ENCODE peak calls at places on chromosome 2, in five cellular contexts. One of them, this sample, is unnamed.

GRCh38 chr2:6881036-6881435 is 3.5 kb downstream of the RSAD2 start:
- DNase-seq in dorsolateral prefrontal cortex: no peak
- DNase-seq in bronchial epithelial cell: no peak
- DNase-seq in AG10803: no peak
- DNase-seq in left ventricle myocardium inferior: no peak
- DNase-seq in this sample: no peak

GRCh38 chr2:152127628-152128027 is 28.8 kb upstream of the CACNB4 start:
- DNase-seq in left ventricle myocardium inferior: no peak
- DNase-seq in bronchial epithelial cell: no peak
- DNase-seq in AG10803: no peak
- DNase-seq in dorsolateral prefrontal cortex: no peak
- DNase-seq in this sample: no peak

GRCh38 chr2:119407430-119408220 is 24.0 kb upstream of the TMEM37 start:
- DNase-seq in left ventricle myocardium inferior: no peak
- DNase-seq in AG10803: peak
- DNase-seq in dorsolateral prefrontal cortex: no peak
- DNase-seq in bronchial epithelial cell: peak
- DNase-seq in this sample: peak

GRCh38 chr2:145258903-145259579 is 739.1 kb upstream of the ZEB2 start:
- DNase-seq in left ventricle myocardium inferior: no peak
- DNase-seq in AG10803: peak
- DNase-seq in dorsolateral prefrontal cortex: no peak
- DNase-seq in bronchial epithelial cell: no peak
- DNase-seq in this sample: peak

GRCh38 chr2:111050701-111051376 is 69.9 kb upstream of the BCL2L11 start:
- DNase-seq in bronchial epithelial cell: no peak
- DNase-seq in left ventricle myocardium inferior: no peak
- DNase-seq in dorsolateral prefrontal cortex: no peak
- DNase-seq in AG10803: no peak
- DNase-seq in this sample: no peak

GRCh38 chr2:201127570-201127969 is 11.6 kb downstream of the CFLAR start:
- DNase-seq in AG10803: peak
- DNase-seq in left ventricle myocardium inferior: no peak
- DNase-seq in bronchial epithelial cell: peak
- DNase-seq in dorsolateral prefrontal cortex: peak
- DNase-seq in this sample: peak

GRCh38 chr2:41966431-41966893 is 81.4 kb upstream of the PKDCC start:
- DNase-seq in left ventricle myocardium inferior: peak
- DNase-seq in dorsolateral prefrontal cortex: peak
- DNase-seq in bronchial epithelial cell: peak
- DNase-seq in AG10803: peak
- DNase-seq in this sample: peak

GRCh38 chr2:844725-845124 is 105.9 kb upstream of the SNTG2 start:
- DNase-seq in bronchial epithelial cell: no peak
- DNase-seq in left ventricle myocardium inferior: no peak
- DNase-seq in AG10803: no peak
- DNase-seq in dorsolateral prefrontal cortex: no peak
- DNase-seq in this sample: no peak

GRCh38 chr2:20961858-20962257 is 82.0 kb downstream of the APOB start:
- DNase-seq in AG10803: no peak
- DNase-seq in bronchial epithelial cell: no peak
- DNase-seq in left ventricle myocardium inferior: no peak
- DNase-seq in dorsolateral prefrontal cortex: no peak
- DNase-seq in this sample: no peak

GRCh38 chr2:190781604-190782198 is 98.9 kb upstream of the GLS start:
- DNase-seq in bronchial epithelial cell: peak
- DNase-seq in left ventricle myocardium inferior: no peak
- DNase-seq in AG10803: peak
- DNase-seq in dorsolateral prefrontal cortex: no peak
- DNase-seq in this sample: peak

GRCh38 chr2:25226827-25227226 is 58.4 kb upstream of the POMC start:
- DNase-seq in AG10803: no peak
- DNase-seq in left ventricle myocardium inferior: no peak
- DNase-seq in bronchial epithelial cell: no peak
- DNase-seq in dorsolateral prefrontal cortex: no peak
- DNase-seq in this sample: no peak

GRCh38 chr2:197973772-197974171 is 169.4 kb downstream of the PLCL1 start:
- DNase-seq in bronchial epithelial cell: no peak
- DNase-seq in dorsolateral prefrontal cortex: no peak
- DNase-seq in AG10803: no peak
- DNase-seq in left ventricle myocardium inferior: no peak
- DNase-seq in this sample: no peak

GRCh38 chr2:131535526-131535925 is 7.8 kb downstream of the CCDC74A start:
- DNase-seq in left ventricle myocardium inferior: no peak
- DNase-seq in bronchial epithelial cell: no peak
- DNase-seq in dorsolateral prefrontal cortex: no peak
- DNase-seq in AG10803: no peak
- DNase-seq in this sample: no peak

GRCh38 chr2:222939208-222939846 is 78.5 kb downstream of the ACSL3 start:
- DNase-seq in left ventricle myocardium inferior: no peak
- DNase-seq in AG10803: peak
- DNase-seq in dorsolateral prefrontal cortex: no peak
- DNase-seq in bronchial epithelial cell: peak
- DNase-seq in this sample: peak

GRCh38 chr2:11500702-11501303 is 33.0 kb upstream of the GREB1 start:
- DNase-seq in bronchial epithelial cell: no peak
- DNase-seq in AG10803: no peak
- DNase-seq in left ventricle myocardium inferior: no peak
- DNase-seq in dorsolateral prefrontal cortex: no peak
- DNase-seq in this sample: no peak

GRCh38 chr2:70084973-70085710 is 2.1 kb upstream of the PCBP1 start:
- DNase-seq in dorsolateral prefrontal cortex: no peak
- DNase-seq in bronchial epithelial cell: peak
- DNase-seq in AG10803: no peak
- DNase-seq in left ventricle myocardium inferior: no peak
- DNase-seq in this sample: no peak

GRCh38 chr2:19353721-19354050 is 4.7 kb downstream of the OSR1 start:
- DNase-seq in bronchial epithelial cell: no peak
- DNase-seq in dorsolateral prefrontal cortex: no peak
- DNase-seq in left ventricle myocardium inferior: no peak
- DNase-seq in AG10803: no peak
- DNase-seq in this sample: no peak

GRCh38 chr2:15560404-15560987 is 638 bp downstream of the NBAS start:
- DNase-seq in bronchial epithelial cell: peak
- DNase-seq in AG10803: peak
- DNase-seq in left ventricle myocardium inferior: no peak
- DNase-seq in dorsolateral prefrontal cortex: peak
- DNase-seq in this sample: peak

GRCh38 chr2:43052204-43052943 is 174.0 kb downstream of the ZFP36L2 start:
- DNase-seq in bronchial epithelial cell: peak
- DNase-seq in dorsolateral prefrontal cortex: no peak
- DNase-seq in left ventricle myocardium inferior: no peak
- DNase-seq in AG10803: no peak
- DNase-seq in this sample: no peak

GRCh38 chr2:43051316-43051715 is 175.1 kb downstream of the ZFP36L2 start:
- DNase-seq in AG10803: no peak
- DNase-seq in bronchial epithelial cell: peak
- DNase-seq in left ventricle myocardium inferior: no peak
- DNase-seq in dorsolateral prefrontal cortex: no peak
- DNase-seq in this sample: peak

GRCh38 chr2:43052944-43053306 is 173.5 kb downstream of the ZFP36L2 start:
- DNase-seq in bronchial epithelial cell: no peak
- DNase-seq in left ventricle myocardium inferior: no peak
- DNase-seq in dorsolateral prefrontal cortex: no peak
- DNase-seq in AG10803: no peak
- DNase-seq in this sample: no peak

GRCh38 chr2:43050866-43051265 is 175.5 kb downstream of the ZFP36L2 start:
- DNase-seq in bronchial epithelial cell: no peak
- DNase-seq in dorsolateral prefrontal cortex: no peak
- DNase-seq in AG10803: no peak
- DNase-seq in left ventricle myocardium inferior: no peak
- DNase-seq in this sample: no peak

DNA sequence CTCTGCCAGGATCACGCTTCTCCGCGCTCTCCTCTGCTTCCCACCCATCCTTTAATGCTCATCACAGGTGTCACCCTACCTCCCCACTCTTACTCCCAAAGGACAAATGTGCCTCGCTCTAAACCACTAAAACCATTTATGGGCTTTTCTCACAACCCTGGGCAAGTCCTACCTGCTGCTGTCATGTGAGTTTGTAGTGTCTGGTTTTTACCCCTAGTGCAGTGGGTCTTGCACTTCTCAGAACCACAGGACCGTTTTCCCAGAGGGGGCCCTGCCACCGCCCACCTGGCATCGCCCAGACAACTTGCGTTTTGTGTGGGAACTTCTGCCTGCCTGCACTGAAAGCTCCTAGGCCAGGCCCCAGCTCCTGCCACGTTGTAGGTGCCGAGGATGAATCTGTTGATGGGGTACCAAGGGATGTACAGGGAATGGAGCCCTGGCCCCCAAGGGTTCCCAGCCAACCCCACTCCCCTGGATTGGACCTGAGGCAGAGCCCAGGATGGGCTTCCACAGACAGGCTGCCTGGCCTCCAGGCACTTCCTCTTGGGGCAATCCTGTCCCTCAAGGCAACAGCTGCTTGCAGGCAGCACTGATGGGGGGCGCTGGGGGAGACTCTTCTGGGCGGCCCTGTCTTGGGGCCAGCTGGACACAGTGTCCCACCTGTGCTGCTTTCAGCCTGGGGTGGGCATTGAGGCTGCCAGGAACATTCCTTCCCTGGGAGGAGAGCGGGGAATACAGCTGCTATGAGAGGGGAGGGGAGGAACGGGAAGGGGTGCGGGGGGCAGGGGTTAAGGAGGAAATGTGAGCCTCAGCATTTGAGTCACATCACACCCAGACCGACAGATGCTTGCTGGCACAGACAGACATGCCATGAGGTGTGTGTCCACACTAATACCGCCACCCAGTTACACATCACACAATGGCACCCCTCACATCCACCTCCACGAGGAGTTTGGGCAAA is 176.3 kb downstream of the ZFP36L2 start:
- DNase-seq in left ventricle myocardium inferior: no peak
- DNase-seq in dorsolateral prefrontal cortex: no peak
- DNase-seq in AG10803: no peak
- DNase-seq in bronchial epithelial cell: peak
- DNase-seq in this sample: no peak
- H3K4me3 ChIP-seq in left ventricle myocardium inferior: no peak
- H3K4me3 ChIP-seq in dorsolateral prefrontal cortex: no peak
- H3K4me3 ChIP-seq in AG10803: no peak
- H3K4me3 ChIP-seq in bronchial epithelial cell: no peak
- H3K4me3 ChIP-seq in this sample: no peak

GRCh38 chr2:160632576-160632975 is 139.0 kb upstream of the RBMS1 start:
- DNase-seq in AG10803: no peak
- DNase-seq in left ventricle myocardium inferior: no peak
- DNase-seq in dorsolateral prefrontal cortex: no peak
- DNase-seq in bronchial epithelial cell: no peak
- DNase-seq in this sample: no peak

GRCh38 chr2:160634436-160634835 is 140.8 kb upstream of the RBMS1 start:
- DNase-seq in dorsolateral prefrontal cortex: no peak
- DNase-seq in AG10803: no peak
- DNase-seq in bronchial epithelial cell: no peak
- DNase-seq in left ventricle myocardium inferior: no peak
- DNase-seq in this sample: no peak

GRCh38 chr2:160628811-160629210 is 135.2 kb upstream of the RBMS1 start:
- DNase-seq in left ventricle myocardium inferior: no peak
- DNase-seq in dorsolateral prefrontal cortex: no peak
- DNase-seq in AG10803: no peak
- DNase-seq in bronchial epithelial cell: peak
- DNase-seq in this sample: no peak

GRCh38 chr2:160635488-160635887 is 141.9 kb upstream of the RBMS1 start:
- DNase-seq in dorsolateral prefrontal cortex: no peak
- DNase-seq in left ventricle myocardium inferior: no peak
- DNase-seq in bronchial epithelial cell: no peak
- DNase-seq in AG10803: peak
- DNase-seq in this sample: peak

GRCh38 chr2:160630801-160631590 is 137.4 kb upstream of the RBMS1 start:
- DNase-seq in left ventricle myocardium inferior: peak
- DNase-seq in AG10803: peak
- DNase-seq in dorsolateral prefrontal cortex: no peak
- DNase-seq in bronchial epithelial cell: no peak
- DNase-seq in this sample: no peak
- TF ChIP-seq CTCF in left ventricle myocardium inferior: no peak
- TF ChIP-seq CTCF in AG10803: no peak
- TF ChIP-seq CTCF in dorsolateral prefrontal cortex: no peak
- TF ChIP-seq CTCF in bronchial epithelial cell: no peak
- TF ChIP-seq CTCF in this sample: no peak

DNA sequence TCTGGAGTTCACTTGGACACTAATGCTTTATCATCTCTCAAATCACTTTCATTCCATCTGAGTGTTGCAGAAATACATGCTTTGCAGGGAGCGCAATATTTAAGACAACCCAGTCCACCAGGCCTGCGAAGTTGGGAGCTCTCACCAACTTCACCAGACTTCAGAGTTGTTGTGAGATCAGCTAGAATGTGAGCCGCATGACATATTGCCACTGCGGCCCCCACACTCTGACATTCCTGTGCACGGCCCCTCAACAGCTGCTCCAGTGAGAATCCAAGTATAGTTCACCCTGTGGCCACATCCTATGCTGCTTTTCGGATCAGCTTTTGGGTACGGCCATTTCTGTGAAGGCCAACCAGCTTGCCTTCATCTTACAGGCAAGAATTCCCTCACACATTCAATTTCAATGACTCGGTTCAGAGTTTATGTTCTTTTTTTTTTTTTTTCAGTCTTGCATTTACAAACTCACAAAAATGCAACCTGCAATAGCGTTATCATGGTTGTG is 177.7 kb downstream of the SOX11 start:
- DNase-seq in dorsolateral prefrontal cortex: no peak
- DNase-seq in AG10803: no peak
- DNase-seq in bronchial epithelial cell: no peak
- DNase-seq in left ventricle myocardium inferior: no peak
- DNase-seq in this sample: no peak
- H3K4me3 ChIP-seq in dorsolateral prefrontal cortex: no peak
- H3K4me3 ChIP-seq in AG10803: no peak
- H3K4me3 ChIP-seq in bronchial epithelial cell: no peak
- H3K4me3 ChIP-seq in left ventricle myocardium inferior: no peak
- H3K4me3 ChIP-seq in this sample: no peak

GRCh38 chr2:121348128-121348740 is 63.2 kb upstream of the TFCP2L1 start:
- DNase-seq in AG10803: no peak
- DNase-seq in left ventricle myocardium inferior: no peak
- DNase-seq in dorsolateral prefrontal cortex: no peak
- DNase-seq in bronchial epithelial cell: no peak
- DNase-seq in this sample: no peak

GRCh38 chr2:121345887-121346286 is 60.9 kb upstream of the TFCP2L1 start:
- DNase-seq in left ventricle myocardium inferior: no peak
- DNase-seq in AG10803: peak
- DNase-seq in bronchial epithelial cell: no peak
- DNase-seq in dorsolateral prefrontal cortex: no peak
- DNase-seq in this sample: no peak

GRCh38 chr2:121346407-121346806 is 61.4 kb upstream of the TFCP2L1 start:
- DNase-seq in bronchial epithelial cell: peak
- DNase-seq in AG10803: no peak
- DNase-seq in left ventricle myocardium inferior: no peak
- DNase-seq in dorsolateral prefrontal cortex: no peak
- DNase-seq in this sample: no peak

GRCh38 chr2:121345101-121345500 is 60.1 kb upstream of the TFCP2L1 start:
- DNase-seq in dorsolateral prefrontal cortex: no peak
- DNase-seq in left ventricle myocardium inferior: no peak
- DNase-seq in AG10803: no peak
- DNase-seq in bronchial epithelial cell: no peak
- DNase-seq in this sample: no peak

DNA sequence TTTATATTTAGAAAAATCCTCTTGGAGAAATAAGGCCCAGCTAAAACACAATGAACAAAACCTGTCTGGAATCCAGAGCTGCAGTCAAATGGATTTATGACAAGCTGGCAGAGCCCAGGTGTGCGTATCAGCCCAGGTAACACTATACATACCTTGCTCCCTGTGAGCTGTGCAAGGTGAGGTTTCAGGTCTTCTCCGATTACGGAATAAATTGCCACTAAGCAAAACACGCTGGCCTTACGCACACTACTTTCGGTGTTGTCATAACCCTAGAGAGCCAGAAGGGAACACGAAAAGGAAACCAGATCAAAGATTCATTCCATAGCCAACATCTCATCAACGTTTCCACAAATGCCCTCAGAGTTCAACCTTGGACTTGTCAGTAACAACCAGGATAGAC is 61.9 kb upstream of the TFCP2L1 start:
- DNase-seq in left ventricle myocardium inferior: no peak
- DNase-seq in bronchial epithelial cell: no peak
- DNase-seq in AG10803: no peak
- DNase-seq in dorsolateral prefrontal cortex: no peak
- DNase-seq in this sample: no peak
- TF ChIP-seq CTCF in left ventricle myocardium inferior: no peak
- TF ChIP-seq CTCF in bronchial epithelial cell: no peak
- TF ChIP-seq CTCF in AG10803: no peak
- TF ChIP-seq CTCF in dorsolateral prefrontal cortex: no peak
- TF ChIP-seq CTCF in this sample: no peak